ENCODE peak calls at places on chromosomes 5 and 9, in seven cellular contexts. One of them, this sample, is unnamed.

GRCh38 chr9:100933656-100934055 is 94.9 kb upstream of the PLPPR1 start:
- DNase-seq in iris pigment epithelial cell: peak; percentile 22
- DNase-seq in CD4-positive, CD25-positive, alpha-beta regulatory T cell: no peak
- DNase-seq in head of caudate nucleus: no peak
- DNase-seq in T-helper 9 cell: no peak
- DNase-seq in uterus: no peak
- DNase-seq in epithelial cell of esophagus: peak; percentile 47
- DNase-seq in this sample: no peak

GRCh38 chr5:125870271-125870670 is 552.9 kb upstream of the GRAMD2B start:
- DNase-seq in epithelial cell of esophagus: no peak
- DNase-seq in head of caudate nucleus: no peak
- DNase-seq in iris pigment epithelial cell: no peak
- DNase-seq in CD4-positive, CD25-positive, alpha-beta regulatory T cell: no peak
- DNase-seq in uterus: no peak
- DNase-seq in T-helper 9 cell: no peak
- DNase-seq in this sample: peak; percentile 86

GRCh38 chr9:129496187-129497063 is 124.5 kb downstream of the C9orf50 start:
- DNase-seq in iris pigment epithelial cell: peak; percentile 97
- DNase-seq in CD4-positive, CD25-positive, alpha-beta regulatory T cell: peak; percentile 56
- DNase-seq in uterus: peak; percentile 98
- DNase-seq in epithelial cell of esophagus: peak; percentile 90
- DNase-seq in head of caudate nucleus: peak; percentile 99
- DNase-seq in T-helper 9 cell: peak; percentile 71
- DNase-seq in this sample: peak; percentile 92

GRCh38 chr9:26856413-26857032 is 36.1 kb downstream of the CAAP1 start:
- DNase-seq in T-helper 9 cell: no peak
- DNase-seq in iris pigment epithelial cell: peak; percentile 62
- DNase-seq in uterus: peak; percentile 21
- DNase-seq in epithelial cell of esophagus: peak; percentile 83
- DNase-seq in CD4-positive, CD25-positive, alpha-beta regulatory T cell: peak; percentile 9
- DNase-seq in head of caudate nucleus: peak; percentile 8
- DNase-seq in this sample: peak; percentile 4

GRCh38 chr5:81893961-81894360 is 77.9 kb upstream of the ATG10 start:
- DNase-seq in epithelial cell of esophagus: no peak
- DNase-seq in head of caudate nucleus: no peak
- DNase-seq in T-helper 9 cell: no peak
- DNase-seq in uterus: no peak
- DNase-seq in iris pigment epithelial cell: no peak
- DNase-seq in CD4-positive, CD25-positive, alpha-beta regulatory T cell: no peak
- DNase-seq in this sample: no peak

GRCh38 chr5:139458580-139459407 is 3.7 kb downstream of the ECSCR start:
- DNase-seq in epithelial cell of esophagus: peak; percentile 83
- DNase-seq in CD4-positive, CD25-positive, alpha-beta regulatory T cell: peak; percentile 85
- DNase-seq in T-helper 9 cell: peak; percentile 70
- DNase-seq in head of caudate nucleus: no peak
- DNase-seq in iris pigment epithelial cell: peak; percentile 73
- DNase-seq in uterus: no peak
- DNase-seq in this sample: peak; percentile 71

GRCh38 chr5:44646016-44646415 is 162.7 kb upstream of the MRPS30 start:
- DNase-seq in iris pigment epithelial cell: no peak
- DNase-seq in epithelial cell of esophagus: no peak
- DNase-seq in CD4-positive, CD25-positive, alpha-beta regulatory T cell: no peak
- DNase-seq in T-helper 9 cell: no peak
- DNase-seq in uterus: no peak
- DNase-seq in head of caudate nucleus: no peak
- DNase-seq in this sample: no peak

GRCh38 chr5:61030163-61030482 is 85.1 kb downstream of the NDUFAF2 start:
- DNase-seq in epithelial cell of esophagus: peak; percentile 48
- DNase-seq in iris pigment epithelial cell: peak; percentile 47
- DNase-seq in head of caudate nucleus: no peak
- DNase-seq in CD4-positive, CD25-positive, alpha-beta regulatory T cell: no peak
- DNase-seq in uterus: no peak
- DNase-seq in T-helper 9 cell: no peak
- DNase-seq in this sample: peak; percentile 73

GRCh38 chr9:87500491-87500890 is 2.8 kb downstream of the DAPK1 start:
- DNase-seq in epithelial cell of esophagus: no peak
- DNase-seq in head of caudate nucleus: peak; percentile 41
- DNase-seq in iris pigment epithelial cell: no peak
- DNase-seq in uterus: no peak
- DNase-seq in CD4-positive, CD25-positive, alpha-beta regulatory T cell: no peak
- DNase-seq in T-helper 9 cell: no peak
- DNase-seq in this sample: no peak

GRCh38 chr9:31740705-31741104 is 643.7 kb upstream of the ACO1 start:
- DNase-seq in head of caudate nucleus: no peak
- DNase-seq in CD4-positive, CD25-positive, alpha-beta regulatory T cell: no peak
- DNase-seq in uterus: no peak
- DNase-seq in T-helper 9 cell: no peak
- DNase-seq in epithelial cell of esophagus: peak; percentile 44
- DNase-seq in iris pigment epithelial cell: peak; percentile 10
- DNase-seq in this sample: peak; percentile 1

GRCh38 chr9:107727113-107727780 is 237.7 kb upstream of the KLF4 start:
- DNase-seq in head of caudate nucleus: no peak
- DNase-seq in uterus: no peak
- DNase-seq in iris pigment epithelial cell: no peak
- DNase-seq in T-helper 9 cell: no peak
- DNase-seq in epithelial cell of esophagus: no peak
- DNase-seq in CD4-positive, CD25-positive, alpha-beta regulatory T cell: no peak
- DNase-seq in this sample: no peak

GRCh38 chr9:18320046-18320445 is 153.9 kb upstream of the ADAMTSL1 start:
- DNase-seq in iris pigment epithelial cell: no peak
- DNase-seq in uterus: no peak
- DNase-seq in head of caudate nucleus: no peak
- DNase-seq in T-helper 9 cell: no peak
- DNase-seq in CD4-positive, CD25-positive, alpha-beta regulatory T cell: no peak
- DNase-seq in epithelial cell of esophagus: no peak
- DNase-seq in this sample: peak; percentile 41